ENCODE peak calls at places on chromosomes 5 and 9, in five cellular contexts. A, L, F, W and G are unnamed samples.

GRCh38 chr5:165457854-165458481 is 1952.5 kb downstream of the MAT2B start:
- DNase-seq in A (peak; percentile 32), F (peak; percentile 37), W (peak; percentile 44), L (peak; percentile 64), G (peak; percentile 59)

GRCh38 chr5:97600486-97600885 is 417.4 kb upstream of the RIOK2 start:
- DNase-seq in F (no peak), W (no peak), L (no peak), A (no peak), G (no peak)

GRCh38 chr5:154546719-154547118 is 68.7 kb upstream of the HAND1 start:
- DNase-seq in A (no peak), F (no peak), W (no peak), L (no peak), G (no peak)

GRCh38 chr5:61535828-61536227 is 203.8 kb downstream of the ZSWIM6 start:
- DNase-seq in F (no peak), A (no peak), L (no peak), W (no peak), G (no peak)

GRCh38 chr5:43369651-43370050 is 42.5 kb downstream of the CCL28 start:
- DNase-seq in L (no peak), W (no peak), A (no peak), F (no peak), G (no peak)

GRCh38 chr9:128470560-128470959 is 14.8 kb downstream of the ODF2 start:
- DNase-seq in F (no peak), W (peak; percentile 73), L (no peak), A (peak; percentile 73), G (peak; percentile 85)

GRCh38 chr5:6634327-6634713 is 1.1 kb downstream of the SRD5A1 start:
- DNase-seq in F (no peak), L (peak; percentile 5), A (peak; percentile 33), W (peak; percentile 16), G (peak; percentile 13)

GRCh38 chr5:171850354-171850947 is 64.8 kb downstream of the SMIM23 start:
- DNase-seq in L (no peak), F (no peak), A (no peak), W (no peak), G (no peak)

GRCh38 chr9:108296056-108296455 is 559.7 kb downstream of the ACTL7B start:
- DNase-seq in F (no peak), L (no peak), A (peak; percentile 63), W (peak; percentile 48), G (peak; percentile 42)